ENCODE peak calls at places on chromosomes 12 and 14, in seven cellular contexts. E, V, I, C, F, A and D are unnamed samples.

GRCh38 chr14:104263671-104264358 is 125.4 kb downstream of the KIF26A start:
- DNase-seq in A (peak; percentile 2), V (no peak), C (peak; percentile 66), E (no peak), I (no peak), F (no peak), D (peak; percentile 4)

GRCh38 chr12:2825133-2825532 is 9.7 kb downstream of the NRIP2 start:
- DNase-seq in E (no peak), F (no peak), C (no peak), V (no peak), A (no peak), I (no peak), D (no peak)

GRCh38 chr12:5691943-5692342 is 253.1 kb downstream of the ANO2 start:
- DNase-seq in E (no peak), C (no peak), I (no peak), V (no peak), F (no peak), A (no peak), D (no peak)

GRCh38 chr12:111149299-111149698 is 219.6 kb downstream of the PHETA1 start:
- DNase-seq in F (no peak), C (peak; percentile 2), A (no peak), V (no peak), E (no peak), I (no peak), D (no peak)

GRCh38 chr12:120640840-120641833 is 711 bp downstream of the CABP1 start:
- DNase-seq in C (peak; percentile 84), I (peak; percentile 54), A (peak; percentile 64), E (peak; percentile 29), F (no peak), V (peak; percentile 57), D (no peak)

GRCh38 chr14:104349950-104350349 is 211.6 kb downstream of the KIF26A start:
- DNase-seq in I (no peak), C (no peak), V (no peak), F (peak; percentile 56), E (no peak), A (peak; percentile 9), D (peak; percentile 2)

GRCh38 chr12:130053641-130054040 is 108.6 kb upstream of the FZD10 start:
- DNase-seq in A (no peak), E (no peak), V (no peak), I (no peak), F (no peak), C (peak; percentile 64), D (no peak)

GRCh38 chr12:14239350-14239934 is 126.0 kb upstream of the ATF7IP start:
- DNase-seq in F (no peak), A (peak; percentile 18), V (peak; percentile 84), E (peak; percentile 75), I (no peak), C (no peak), D (peak; percentile 24)

GRCh38 chr12:31118831-31119530 is 45.3 kb downstream of the DDX11 start:
- DNase-seq in C (peak; percentile 85), E (peak; percentile 73), F (no peak), I (no peak), A (no peak), V (peak; percentile 37), D (peak; percentile 71)

GRCh38 chr12:31952418-31952817 is 6.8 kb upstream of the RESF1 start:
- DNase-seq in F (no peak), I (no peak), E (no peak), A (no peak), C (no peak), V (no peak), D (no peak)

GRCh38 chr14:51302319-51303030 is 62.4 kb downstream of the TMX1 start:
- DNase-seq in V (peak; percentile 34), E (no peak), I (no peak), A (no peak), F (no peak), C (no peak), D (no peak)

GRCh38 chr12:67826946-67827719 is 162.1 kb upstream of the IFNG-AS1 start:
- DNase-seq in V (no peak), I (no peak), F (no peak), A (no peak), E (no peak), C (no peak), D (no peak)

GRCh38 chr14:36508418-36509051 is 11.5 kb downstream of the NKX2-1 start:
- DNase-seq in F (no peak), E (no peak), I (peak; percentile 47), A (no peak), C (no peak), V (no peak), D (no peak)

GRCh38 chr12:28781671-28782652 is 367.1 kb upstream of the FAR2 start:
- DNase-seq in I (no peak), F (no peak), A (no peak), C (no peak), V (no peak), E (no peak), D (no peak)

GRCh38 chr14:34460841-34461240 is 1.2 kb downstream of the SPTSSA start:
- DNase-seq in E (no peak), V (no peak), A (no peak), C (no peak), I (no peak), F (no peak), D (no peak)

GRCh38 chr12:109440851-109441490 is 36.1 kb downstream of the KCTD10 start:
- DNase-seq in E (no peak), F (no peak), I (no peak), A (peak; percentile 16), V (no peak), C (no peak), D (no peak)

GRCh38 chr12:103580026-103580425 is 7.0 kb upstream of the STAB2 start:
- DNase-seq in A (no peak), V (no peak), E (no peak), I (no peak), C (no peak), F (no peak), D (no peak)

GRCh38 chr12:112393328-112393727 is 11.1 kb upstream of the HECTD4 start:
- DNase-seq in V (no peak), I (no peak), A (no peak), E (no peak), F (no peak), C (no peak), D (no peak)

DNA sequence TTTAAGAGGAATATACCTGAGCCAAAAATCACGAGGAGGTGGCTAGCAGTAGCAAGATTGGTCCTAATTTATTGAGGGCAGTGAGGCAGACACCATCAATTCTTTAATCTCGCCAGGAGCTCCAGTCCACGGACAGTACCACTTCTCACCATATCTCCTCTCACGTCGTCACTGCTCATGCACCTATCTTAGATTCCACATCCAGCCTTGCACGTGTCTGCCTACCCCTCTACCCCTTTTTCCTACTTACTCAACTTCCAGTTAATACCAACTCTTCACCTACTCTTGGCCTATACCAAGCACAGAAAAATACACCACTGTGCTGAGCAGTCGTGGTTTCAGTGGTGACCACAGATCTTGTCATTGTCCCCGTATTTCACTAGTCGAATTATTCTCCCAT is 246.1 kb downstream of the DPF3 start:
- DNase-seq in F (no peak), V (no peak), I (no peak), E (no peak), C (no peak), A (no peak), D (no peak)
- H3K4me1 ChIP-seq in F (no peaks in the 10 kb centered on the region), V (no peaks in the 10 kb centered on the region), I (peaks cover 3% of the 10 kb centered on the region), E (no peaks in the 10 kb centered on the region), C (no peaks in the 10 kb centered on the region), A (no peaks in the 10 kb centered on the region), D (no peaks in the 10 kb centered on the region)

GRCh38 chr12:131735153-131735456 is 24.2 kb downstream of the SFSWAP start:
- DNase-seq in F (no peak), C (no peak), V (no peak), A (no peak), E (no peak), I (no peak), D (no peak)
- H3K36me3 ChIP-seq in F (peaks cover 74% of the 10 kb centered on the region), C (peaks cover 99% of the 10 kb centered on the region), V (peaks cover 18% of the 10 kb centered on the region), A (peaks cover 28% of the 10 kb centered on the region), E (peaks cover 90% of the 10 kb centered on the region), I (peaks cover 18% of the 10 kb centered on the region), D (no peaks in the 10 kb centered on the region)

DNA sequence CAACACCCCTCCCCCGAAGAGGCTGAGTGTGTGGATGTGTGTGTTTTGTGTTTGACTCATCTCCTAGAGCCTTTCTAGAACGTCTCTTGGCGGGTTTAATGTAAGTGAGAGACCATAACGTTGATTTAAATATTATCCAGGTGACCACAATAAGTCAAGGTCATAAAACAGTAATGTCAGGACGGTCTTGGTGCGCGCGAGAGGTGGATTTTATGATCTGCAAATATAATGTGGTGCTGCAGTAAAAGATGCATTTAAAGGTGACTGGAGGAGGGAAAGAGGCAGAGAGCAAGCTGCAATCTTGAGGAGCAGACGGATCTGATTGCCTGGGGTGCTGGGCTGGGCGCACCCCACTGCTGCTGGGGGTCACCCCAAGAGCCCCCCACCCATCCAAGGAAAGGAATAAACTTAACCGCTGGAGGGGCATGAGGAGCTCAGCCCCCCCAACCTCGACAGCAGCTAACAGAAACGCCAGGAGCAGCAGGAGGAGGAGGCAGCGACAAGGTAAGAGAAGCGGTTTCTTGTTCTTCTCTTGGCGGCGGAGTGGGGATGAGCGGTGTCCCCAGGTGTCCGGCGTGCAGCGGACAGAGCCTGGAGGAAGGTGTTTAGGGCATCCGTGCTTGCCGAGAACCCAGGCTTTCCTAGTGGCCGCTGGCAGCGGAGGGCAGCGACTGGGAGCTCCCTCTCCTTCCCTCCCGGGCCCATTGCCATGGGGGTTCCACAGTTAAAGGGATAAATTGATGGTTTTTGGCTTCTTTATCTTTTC is 5.5 kb downstream of the HOXC10 start:
- DNase-seq in C (no peak), F (no peak), V (no peak), A (no peak), E (no peak), I (no peak), D (no peak)
- H3K4me1 ChIP-seq in C (peaks cover 18% of the 10 kb centered on the region), F (peaks cover 94% of the 10 kb centered on the region), V (peaks cover 33% of the 10 kb centered on the region), A (peaks cover 37% of the 10 kb centered on the region), E (peaks cover 35% of the 10 kb centered on the region), I (no peaks in the 10 kb centered on the region), D (no peaks in the 10 kb centered on the region)

GRCh38 chr12:57164966-57165365 is 17.5 kb upstream of the LRP1-AS start:
- DNase-seq in I (no peak), A (no peak), E (no peak), V (no peak), C (no peak), F (no peak), D (no peak)
- H3K36me3 ChIP-seq in I (peaks cover 15% of the 10 kb centered on the region), A (peaks cover 1% of the 10 kb centered on the region), E (no peaks in the 10 kb centered on the region), V (no peaks in the 10 kb centered on the region), C (peaks cover 98% of the 10 kb centered on the region), F (peaks cover 81% of the 10 kb centered on the region), D (no peaks in the 10 kb centered on the region)

DNA sequence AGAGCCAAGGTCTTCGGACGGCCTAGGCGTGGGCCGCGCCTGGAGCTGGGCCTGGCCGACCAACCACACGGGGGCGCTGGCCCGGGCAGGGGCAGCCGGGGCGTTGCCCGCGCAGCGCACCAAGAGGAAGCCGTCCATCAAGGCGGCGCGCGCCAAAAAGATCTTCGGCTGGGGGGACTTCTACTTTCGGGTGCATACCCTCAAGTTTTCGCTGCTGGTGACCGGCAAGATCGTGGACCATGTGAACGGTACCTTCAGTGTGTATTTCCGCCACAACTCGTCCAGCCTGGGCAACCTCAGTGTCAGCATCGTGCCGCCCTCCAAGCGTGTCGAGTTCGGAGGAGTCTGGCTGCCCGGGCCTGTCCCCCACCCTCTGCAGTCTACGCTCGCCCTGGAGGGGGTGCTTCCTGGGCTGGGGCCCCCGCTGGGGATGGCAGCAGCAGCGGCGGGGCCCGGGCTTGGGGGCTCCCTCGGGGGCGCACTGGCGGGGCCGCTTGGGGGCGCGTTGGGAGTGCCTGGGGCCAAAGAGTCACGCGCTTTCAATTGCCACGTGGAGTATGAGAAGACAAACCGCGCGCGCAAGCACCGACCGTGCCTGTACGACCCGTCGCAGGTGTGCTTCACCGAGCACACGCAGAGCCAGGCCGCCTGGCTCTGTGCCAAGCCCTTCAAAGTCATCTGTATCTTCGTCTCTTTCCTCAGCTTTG is 4.4 kb upstream of the SHMT2 start:
- DNase-seq in I (no peak), E (peak; percentile 87), F (no peak), A (peak; percentile 48), V (no peak), C (peak; percentile 92), D (no peak)
- H3K4me1 ChIP-seq in I (no peaks in the 10 kb centered on the region), E (peaks cover 50% of the 10 kb centered on the region), F (peaks cover 22% of the 10 kb centered on the region), A (peaks cover 16% of the 10 kb centered on the region), V (peaks cover 19% of the 10 kb centered on the region), C (peaks cover under 1% of the 10 kb centered on the region), D (no peaks in the 10 kb centered on the region)